ENCODE peak calls at places on chromosomes 7 and 10, in seven cellular contexts. One of them, this sample, is unnamed.

GRCh38 chr7:131106681-131107342 is 220.9 kb upstream of the MKLN1 start:
- DNase-seq in WTC11: peak
- DNase-seq in posterior cingulate gyrus: no peak
- DNase-seq in fibroblast of the conjunctiva: no peak
- DNase-seq in lung microvascular endothelial cell: no peak
- DNase-seq in BE2C: peak
- DNase-seq in hypothalamus: peak
- DNase-seq in this sample: no peak

GRCh38 chr10:6729967-6730366 is 149.9 kb upstream of the PRKCQ start:
- DNase-seq in posterior cingulate gyrus: no peak
- DNase-seq in hypothalamus: no peak
- DNase-seq in BE2C: no peak
- DNase-seq in fibroblast of the conjunctiva: no peak
- DNase-seq in lung microvascular endothelial cell: peak
- DNase-seq in WTC11: no peak
- DNase-seq in this sample: no peak

GRCh38 chr10:47330366-47330765 is 8.1 kb downstream of the GDF2 start:
- DNase-seq in fibroblast of the conjunctiva: no peak
- DNase-seq in BE2C: no peak
- DNase-seq in hypothalamus: no peak
- DNase-seq in posterior cingulate gyrus: no peak
- DNase-seq in lung microvascular endothelial cell: no peak
- DNase-seq in WTC11: no peak
- DNase-seq in this sample: no peak

GRCh38 chr10:60524541-60524940 is 134.9 kb upstream of the ANK3 start:
- DNase-seq in WTC11: no peak
- DNase-seq in fibroblast of the conjunctiva: no peak
- DNase-seq in hypothalamus: no peak
- DNase-seq in posterior cingulate gyrus: no peak
- DNase-seq in BE2C: no peak
- DNase-seq in lung microvascular endothelial cell: no peak
- DNase-seq in this sample: no peak

GRCh38 chr10:103659674-103660363 is 166.3 kb downstream of the NEURL1 start:
- DNase-seq in lung microvascular endothelial cell: peak
- DNase-seq in hypothalamus: peak
- DNase-seq in BE2C: no peak
- DNase-seq in posterior cingulate gyrus: no peak
- DNase-seq in fibroblast of the conjunctiva: peak
- DNase-seq in WTC11: peak
- DNase-seq in this sample: peak

GRCh38 chr10:932589-932988 is 1.1 kb upstream of the LARP4B start:
- DNase-seq in lung microvascular endothelial cell: no peak
- DNase-seq in fibroblast of the conjunctiva: no peak
- DNase-seq in BE2C: no peak
- DNase-seq in WTC11: peak
- DNase-seq in posterior cingulate gyrus: no peak
- DNase-seq in hypothalamus: peak
- DNase-seq in this sample: no peak

GRCh38 chr7:114922652-114923402 is 933 bp downstream of the MDFIC start:
- DNase-seq in fibroblast of the conjunctiva: peak
- DNase-seq in lung microvascular endothelial cell: peak
- DNase-seq in posterior cingulate gyrus: no peak
- DNase-seq in hypothalamus: peak
- DNase-seq in BE2C: no peak
- DNase-seq in WTC11: peak
- DNase-seq in this sample: no peak

GRCh38 chr7:24812313-24812945 is 55.2 kb upstream of the GSDME start:
- DNase-seq in lung microvascular endothelial cell: peak
- DNase-seq in posterior cingulate gyrus: no peak
- DNase-seq in fibroblast of the conjunctiva: no peak
- DNase-seq in BE2C: peak
- DNase-seq in hypothalamus: no peak
- DNase-seq in WTC11: peak
- DNase-seq in this sample: no peak

GRCh38 chr7:155506854-155507337 is 39.5 kb downstream of the CNPY1 start:
- DNase-seq in WTC11: peak
- DNase-seq in BE2C: no peak
- DNase-seq in fibroblast of the conjunctiva: no peak
- DNase-seq in lung microvascular endothelial cell: no peak
- DNase-seq in posterior cingulate gyrus: no peak
- DNase-seq in hypothalamus: no peak
- DNase-seq in this sample: no peak

GRCh38 chr10:113127285-113128283 is 177.5 kb downstream of the TCF7L2 start:
- DNase-seq in lung microvascular endothelial cell: no peak
- DNase-seq in WTC11: no peak
- DNase-seq in BE2C: no peak
- DNase-seq in fibroblast of the conjunctiva: no peak
- DNase-seq in posterior cingulate gyrus: no peak
- DNase-seq in hypothalamus: no peak
- DNase-seq in this sample: no peak

GRCh38 chr7:21507627-21508343 is 35.1 kb upstream of the DNAH11 start:
- DNase-seq in BE2C: peak
- DNase-seq in posterior cingulate gyrus: no peak
- DNase-seq in hypothalamus: no peak
- DNase-seq in fibroblast of the conjunctiva: peak
- DNase-seq in lung microvascular endothelial cell: peak
- DNase-seq in WTC11: peak
- DNase-seq in this sample: no peak

GRCh38 chr7:39270018-39270417 is 292.3 kb downstream of the POU6F2 start:
- DNase-seq in fibroblast of the conjunctiva: no peak
- DNase-seq in WTC11: no peak
- DNase-seq in hypothalamus: no peak
- DNase-seq in posterior cingulate gyrus: no peak
- DNase-seq in lung microvascular endothelial cell: no peak
- DNase-seq in BE2C: no peak
- DNase-seq in this sample: no peak

GRCh38 chr7:30779574-30779973 is 8.4 kb downstream of the MINDY4 start:
- DNase-seq in lung microvascular endothelial cell: no peak
- DNase-seq in BE2C: no peak
- DNase-seq in posterior cingulate gyrus: no peak
- DNase-seq in WTC11: no peak
- DNase-seq in fibroblast of the conjunctiva: no peak
- DNase-seq in hypothalamus: no peak
- DNase-seq in this sample: no peak

GRCh38 chr7:98097042-98097645 is 9.5 kb upstream of the LMTK2 start:
- DNase-seq in WTC11: no peak
- DNase-seq in posterior cingulate gyrus: no peak
- DNase-seq in lung microvascular endothelial cell: no peak
- DNase-seq in hypothalamus: no peak
- DNase-seq in fibroblast of the conjunctiva: no peak
- DNase-seq in BE2C: no peak
- DNase-seq in this sample: no peak

GRCh38 chr7:107767391-107767790 is 23.4 kb downstream of the CBLL1 start:
- DNase-seq in lung microvascular endothelial cell: no peak
- DNase-seq in fibroblast of the conjunctiva: no peak
- DNase-seq in hypothalamus: no peak
- DNase-seq in BE2C: no peak
- DNase-seq in WTC11: no peak
- DNase-seq in posterior cingulate gyrus: no peak
- DNase-seq in this sample: no peak

GRCh38 chr7:94436018-94436604 is 41.4 kb downstream of the COL1A2 start:
- DNase-seq in fibroblast of the conjunctiva: peak
- DNase-seq in hypothalamus: no peak
- DNase-seq in lung microvascular endothelial cell: peak
- DNase-seq in WTC11: peak
- DNase-seq in BE2C: peak
- DNase-seq in posterior cingulate gyrus: no peak
- DNase-seq in this sample: peak

GRCh38 chr10:27717851-27718250 is 27.8 kb downstream of the MKX start:
- DNase-seq in posterior cingulate gyrus: no peak
- DNase-seq in WTC11: no peak
- DNase-seq in lung microvascular endothelial cell: no peak
- DNase-seq in fibroblast of the conjunctiva: no peak
- DNase-seq in hypothalamus: no peak
- DNase-seq in BE2C: no peak
- DNase-seq in this sample: no peak

GRCh38 chr7:27165655-27166474 is 528 bp upstream of the HOXA9 start:
- DNase-seq in BE2C: no peak
- DNase-seq in fibroblast of the conjunctiva: no peak
- DNase-seq in posterior cingulate gyrus: no peak
- DNase-seq in lung microvascular endothelial cell: no peak
- DNase-seq in hypothalamus: no peak
- DNase-seq in WTC11: peak
- DNase-seq in this sample: peak

GRCh38 chr10:17675638-17676037 is 31.7 kb downstream of the STAM start:
- DNase-seq in BE2C: no peak
- DNase-seq in fibroblast of the conjunctiva: no peak
- DNase-seq in posterior cingulate gyrus: no peak
- DNase-seq in hypothalamus: no peak
- DNase-seq in WTC11: no peak
- DNase-seq in lung microvascular endothelial cell: no peak
- DNase-seq in this sample: no peak

GRCh38 chr7:106592282-106593027 is 68.5 kb downstream of the CCDC71L start:
- DNase-seq in hypothalamus: no peak
- DNase-seq in WTC11: no peak
- DNase-seq in lung microvascular endothelial cell: no peak
- DNase-seq in fibroblast of the conjunctiva: no peak
- DNase-seq in BE2C: no peak
- DNase-seq in posterior cingulate gyrus: no peak
- DNase-seq in this sample: no peak

GRCh38 chr10:79438021-79438698 is 7.3 kb downstream of the ZCCHC24 start:
- DNase-seq in posterior cingulate gyrus: no peak
- DNase-seq in fibroblast of the conjunctiva: no peak
- DNase-seq in hypothalamus: no peak
- DNase-seq in lung microvascular endothelial cell: peak
- DNase-seq in BE2C: no peak
- DNase-seq in WTC11: no peak
- DNase-seq in this sample: no peak

GRCh38 chr10:107264742-107265141 is 100.2 kb upstream of the SORCS1 start:
- DNase-seq in fibroblast of the conjunctiva: no peak
- DNase-seq in BE2C: peak
- DNase-seq in hypothalamus: no peak
- DNase-seq in WTC11: peak
- DNase-seq in lung microvascular endothelial cell: no peak
- DNase-seq in posterior cingulate gyrus: no peak
- DNase-seq in this sample: no peak

GRCh38 chr7:38147005-38147404 is 31.0 kb upstream of the STARD3NL start:
- DNase-seq in fibroblast of the conjunctiva: no peak
- DNase-seq in posterior cingulate gyrus: no peak
- DNase-seq in WTC11: no peak
- DNase-seq in lung microvascular endothelial cell: no peak
- DNase-seq in hypothalamus: no peak
- DNase-seq in BE2C: no peak
- DNase-seq in this sample: no peak

GRCh38 chr10:49200859-49201258 is 12.7 kb upstream of the TMEM273 start:
- DNase-seq in posterior cingulate gyrus: no peak
- DNase-seq in WTC11: no peak
- DNase-seq in BE2C: no peak
- DNase-seq in fibroblast of the conjunctiva: no peak
- DNase-seq in lung microvascular endothelial cell: peak
- DNase-seq in hypothalamus: no peak
- DNase-seq in this sample: no peak

GRCh38 chr10:72253002-72253401 is 20.7 kb upstream of the DDIT4 start:
- DNase-seq in BE2C: no peak
- DNase-seq in fibroblast of the conjunctiva: no peak
- DNase-seq in WTC11: no peak
- DNase-seq in hypothalamus: no peak
- DNase-seq in lung microvascular endothelial cell: no peak
- DNase-seq in posterior cingulate gyrus: no peak
- DNase-seq in this sample: no peak

GRCh38 chr7:131546583-131547111 is 9.8 kb downstream of the PODXL start:
- DNase-seq in WTC11: peak
- DNase-seq in fibroblast of the conjunctiva: peak
- DNase-seq in BE2C: peak
- DNase-seq in lung microvascular endothelial cell: peak
- DNase-seq in hypothalamus: no peak
- DNase-seq in posterior cingulate gyrus: no peak
- DNase-seq in this sample: no peak

GRCh38 chr7:68185641-68186040 is 1189.0 kb downstream of the TYW1 start:
- DNase-seq in lung microvascular endothelial cell: no peak
- DNase-seq in posterior cingulate gyrus: no peak
- DNase-seq in BE2C: peak
- DNase-seq in hypothalamus: no peak
- DNase-seq in fibroblast of the conjunctiva: no peak
- DNase-seq in WTC11: no peak
- DNase-seq in this sample: no peak

GRCh38 chr7:43143918-43144589 is 31.6 kb downstream of the HECW1 start:
- DNase-seq in posterior cingulate gyrus: no peak
- DNase-seq in WTC11: no peak
- DNase-seq in hypothalamus: no peak
- DNase-seq in fibroblast of the conjunctiva: no peak
- DNase-seq in lung microvascular endothelial cell: no peak
- DNase-seq in BE2C: no peak
- DNase-seq in this sample: no peak

GRCh38 chr7:69827140-69827919 is 229.1 kb downstream of the AUTS2 start:
- DNase-seq in fibroblast of the conjunctiva: no peak
- DNase-seq in posterior cingulate gyrus: no peak
- DNase-seq in WTC11: no peak
- DNase-seq in hypothalamus: no peak
- DNase-seq in lung microvascular endothelial cell: no peak
- DNase-seq in BE2C: no peak
- DNase-seq in this sample: no peak

GRCh38 chr10:133537551-133538545 is 10.7 kb downstream of the CYP2E1 start:
- DNase-seq in BE2C: no peak
- DNase-seq in hypothalamus: no peak
- DNase-seq in lung microvascular endothelial cell: peak
- DNase-seq in fibroblast of the conjunctiva: no peak
- DNase-seq in WTC11: no peak
- DNase-seq in posterior cingulate gyrus: no peak
- DNase-seq in this sample: no peak

GRCh38 chr10:90975096-90975495 is 54.2 kb upstream of the ANKRD1 start:
- DNase-seq in WTC11: no peak
- DNase-seq in posterior cingulate gyrus: no peak
- DNase-seq in lung microvascular endothelial cell: no peak
- DNase-seq in BE2C: no peak
- DNase-seq in hypothalamus: no peak
- DNase-seq in fibroblast of the conjunctiva: no peak
- DNase-seq in this sample: no peak

GRCh38 chr7:102874166-102874829 is 38.5 kb upstream of the LRRC17 start:
- DNase-seq in posterior cingulate gyrus: no peak
- DNase-seq in fibroblast of the conjunctiva: no peak
- DNase-seq in hypothalamus: no peak
- DNase-seq in lung microvascular endothelial cell: peak
- DNase-seq in BE2C: no peak
- DNase-seq in WTC11: no peak
- DNase-seq in this sample: no peak

GRCh38 chr7:158781217-158781975 is 47.9 kb downstream of the ESYT2 start:
- DNase-seq in lung microvascular endothelial cell: no peak
- DNase-seq in hypothalamus: no peak
- DNase-seq in fibroblast of the conjunctiva: no peak
- DNase-seq in WTC11: no peak
- DNase-seq in posterior cingulate gyrus: no peak
- DNase-seq in BE2C: no peak
- DNase-seq in this sample: no peak

GRCh38 chr7:30841801-30842541 is 69.7 kb upstream of the AQP1 start:
- DNase-seq in lung microvascular endothelial cell: no peak
- DNase-seq in fibroblast of the conjunctiva: no peak
- DNase-seq in hypothalamus: no peak
- DNase-seq in BE2C: no peak
- DNase-seq in WTC11: no peak
- DNase-seq in posterior cingulate gyrus: no peak
- DNase-seq in this sample: no peak

GRCh38 chr10:125343118-125343752 is 182.9 kb upstream of the CTBP2 start:
- DNase-seq in WTC11: peak
- DNase-seq in BE2C: no peak
- DNase-seq in hypothalamus: no peak
- DNase-seq in fibroblast of the conjunctiva: peak
- DNase-seq in lung microvascular endothelial cell: peak
- DNase-seq in posterior cingulate gyrus: no peak
- DNase-seq in this sample: no peak

GRCh38 chr10:34981834-34982233 is 108.3 kb downstream of the CUL2 start:
- DNase-seq in BE2C: no peak
- DNase-seq in hypothalamus: no peak
- DNase-seq in posterior cingulate gyrus: no peak
- DNase-seq in lung microvascular endothelial cell: no peak
- DNase-seq in fibroblast of the conjunctiva: no peak
- DNase-seq in WTC11: no peak
- DNase-seq in this sample: no peak

GRCh38 chr7:130393095-130393494 is 12.8 kb downstream of the CPA1 start:
- DNase-seq in fibroblast of the conjunctiva: peak
- DNase-seq in BE2C: no peak
- DNase-seq in lung microvascular endothelial cell: no peak
- DNase-seq in WTC11: no peak
- DNase-seq in posterior cingulate gyrus: no peak
- DNase-seq in hypothalamus: no peak
- DNase-seq in this sample: no peak

GRCh38 chr10:6173203-6173602 is 29.5 kb upstream of the PFKFB3 start:
- DNase-seq in WTC11: peak
- DNase-seq in posterior cingulate gyrus: no peak
- DNase-seq in hypothalamus: no peak
- DNase-seq in lung microvascular endothelial cell: no peak
- DNase-seq in fibroblast of the conjunctiva: no peak
- DNase-seq in BE2C: no peak
- DNase-seq in this sample: no peak